ENCODE peak calls at places on chromosomes 11 and 22, in five cellular contexts. J is A549, R is SK-N-SH, D is K562, S is HepG2. L is an unnamed sample.

GRCh38 chr11:72744474-72744873 is 7.7 kb downstream of the ARAP1 start:
- DNase-seq in R (no peak), J (no peak), S (no peak), D (peak), L (no peak)

GRCh38 chr22:46246178-46246577 is 3.9 kb downstream of the CDPF1 start:
- DNase-seq in R (no peak), S (no peak), J (no peak), D (no peak), L (no peak)

GRCh38 chr11:4645974-4646373 is 2.2 kb downstream of the OR51E1 start:
- DNase-seq in J (no peak), D (no peak), S (no peak), R (no peak), L (no peak)

GRCh38 chr11:67032830-67033555 is 10.1 kb downstream of the SYT12 start:
- DNase-seq in D (no peak), R (no peak), J (peak), S (no peak), L (no peak)

GRCh38 chr11:18322818-18323570 is 627 bp downstream of the GTF2H1 start:
- DNase-seq in R (no peak), S (no peak), D (no peak), J (peak), L (no peak)

GRCh38 chr11:123494195-123495050 is 64.4 kb downstream of the GRAMD1B start:
- DNase-seq in R (no peak), J (no peak), D (no peak), S (no peak), L (no peak)

GRCh38 chr11:2777396-2777795 is 77.6 kb upstream of the KCNQ1OT1 start:
- DNase-seq in R (no peak), S (no peak), J (no peak), D (no peak), L (no peak)

GRCh38 chr11:2096001-2096918 is 42.9 kb downstream of the IGF2 start:
- DNase-seq in D (no peak), R (no peak), S (no peak), J (no peak), L (no peak)

GRCh38 chr11:60492488-60493009 is at the start of gene MS4A12:
- DNase-seq in R (no peak), D (no peak), J (no peak), S (no peak), L (no peak)

GRCh38 chr11:111823629-111824028 is 47.8 kb downstream of the ALG9 start:
- DNase-seq in R (no peak), D (no peak), S (peak), J (no peak), L (no peak)

GRCh38 chr11:69215784-69216415 is 60.2 kb downstream of the SMIM38 start:
- DNase-seq in D (no peak), R (no peak), J (peak), S (no peak), L (no peak)

GRCh38 chr11:82012276-82012675 is 721.4 kb downstream of the FAM181B start:
- DNase-seq in D (no peak), R (no peak), S (no peak), J (no peak), L (no peak)

GRCh38 chr22:32661296-32661695 is 140.2 kb upstream of the TIMP3 start:
- DNase-seq in R (no peak), S (no peak), J (no peak), D (no peak), L (no peak)

GRCh38 chr22:33539902-33540751 is 380.1 kb downstream of the LARGE1 start:
- DNase-seq in S (peak), D (no peak), J (peak), R (no peak), L (no peak)

GRCh38 chr11:1507381-1508140 is 21.0 kb upstream of the MOB2 start:
- DNase-seq in S (no peak), D (no peak), J (no peak), R (no peak), L (no peak)

GRCh38 chr11:10117709-10118341 is 176.2 kb downstream of the SBF2 start:
- DNase-seq in S (peak), J (no peak), R (no peak), D (no peak), L (no peak)

GRCh38 chr11:124915541-124916369 is 3.3 kb upstream of the HEPN1 start:
- DNase-seq in R (no peak), S (no peak), D (no peak), J (no peak), L (no peak)

GRCh38 chr22:22396741-22397291 is 111.7 kb downstream of the ZNF280B start:
- DNase-seq in R (no peak), D (peak), S (no peak), J (no peak), L (no peak)

GRCh38 chr22:22397875-22398524 is 110.5 kb downstream of the ZNF280B start:
- DNase-seq in J (no peak), S (no peak), R (no peak), D (no peak), L (no peak)

GRCh38 chr22:22395230-22395629 is 113.3 kb downstream of the ZNF280B start:
- DNase-seq in R (no peak), D (peak), S (no peak), J (no peak), L (no peak)

GRCh38 chr22:22398530-22399327 is 109.8 kb downstream of the ZNF280B start:
- DNase-seq in S (no peak), D (peak), J (no peak), R (no peak), L (no peak)

DNA sequence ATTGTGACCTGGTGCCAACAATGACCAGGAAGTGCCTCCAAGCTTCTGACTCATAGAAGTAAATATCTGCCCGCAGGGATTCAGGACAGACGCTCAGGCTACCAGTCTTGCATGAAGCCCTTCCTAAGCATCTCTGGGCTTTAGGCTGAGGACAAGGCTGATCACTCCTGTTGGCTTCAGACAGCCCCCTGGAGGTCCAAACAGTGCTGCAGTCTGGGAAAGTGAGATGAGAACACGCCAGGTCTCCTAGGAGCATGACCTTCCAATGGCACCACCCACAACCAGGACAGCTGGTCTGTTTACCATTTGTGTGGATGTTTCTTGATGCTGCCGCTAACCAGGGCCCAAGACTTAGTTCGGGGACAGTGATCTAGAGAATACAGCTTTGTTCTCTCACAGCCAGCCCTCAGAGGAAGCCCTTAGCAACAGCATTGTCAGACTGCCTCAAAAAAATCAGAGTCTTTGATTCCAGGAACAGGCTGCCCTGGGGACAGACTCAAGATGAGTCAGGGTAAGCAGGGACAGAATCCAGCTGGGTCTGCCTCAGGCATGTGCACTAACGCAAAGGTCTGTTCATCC is 111.2 kb downstream of the ZNF280B start:
- DNase-seq in D (peak), J (peak), R (no peak), S (peak), L (no peak)
- TF ChIP-seq SMC3 in D (peak), J (no peak), R (no peak), S (peak), L (no peak)

DNA sequence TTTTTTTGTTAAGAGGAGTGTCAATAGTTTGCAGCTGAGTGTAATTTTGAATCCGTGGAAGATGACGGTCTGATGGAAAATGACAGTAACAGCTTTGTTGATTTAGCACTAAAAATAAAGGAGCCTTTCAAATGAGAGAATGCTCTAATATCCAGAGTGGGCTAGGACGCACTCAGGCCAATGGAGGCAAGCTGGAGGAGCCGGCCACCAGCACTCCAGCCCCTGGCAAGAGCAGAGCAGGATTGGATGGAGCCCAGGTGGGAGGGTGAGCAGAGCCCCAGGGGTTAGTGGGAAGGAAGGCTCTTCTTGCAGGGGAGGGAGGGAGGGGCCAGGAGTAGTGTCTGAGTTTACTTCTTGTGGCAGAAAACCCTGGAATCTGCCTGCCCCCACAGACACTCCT is 488.5 kb downstream of the INSC start:
- DNase-seq in R (no peak), J (no peak), D (peak), S (no peak), L (no peak)
- TF ChIP-seq REST in R (no peak), J (no peak), D (no peak), S (no peak), L (no peak)

GRCh38 chr11:8832571-8833260 is 78.3 kb upstream of the AKIP1 start:
- DNase-seq in R (peak), J (no peak), D (no peak), S (no peak), L (peak)
- TF ChIP-seq SMC3 in R (no peak), J (no peak), D (no peak), S (no peak), L (no peak)

DNA sequence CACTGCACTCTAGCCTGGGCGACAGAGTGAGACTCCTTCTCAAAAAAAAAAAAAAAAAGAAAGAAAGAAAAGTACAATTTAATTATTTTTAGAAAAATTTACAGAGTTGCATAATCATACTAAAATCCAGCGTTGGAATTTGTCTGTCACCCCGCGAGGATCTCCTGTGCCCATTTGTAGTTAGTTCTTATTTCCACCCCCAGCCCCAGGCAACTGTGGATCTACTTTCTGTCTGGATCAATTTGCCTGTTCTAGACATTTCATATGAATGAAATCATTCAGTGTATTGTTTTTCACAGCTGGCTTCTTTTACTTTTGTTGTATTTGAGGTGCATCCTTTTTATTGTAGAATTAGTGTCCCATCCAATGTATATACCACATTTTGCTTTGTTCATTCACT is 102.6 kb upstream of the RASSF10 start:
- DNase-seq in D (no peak), J (no peak), R (no peak), S (no peak), L (no peak)
- TF ChIP-seq REST in D (no peak), J (no peak), R (no peak), S (no peak), L (no peak)

DNA sequence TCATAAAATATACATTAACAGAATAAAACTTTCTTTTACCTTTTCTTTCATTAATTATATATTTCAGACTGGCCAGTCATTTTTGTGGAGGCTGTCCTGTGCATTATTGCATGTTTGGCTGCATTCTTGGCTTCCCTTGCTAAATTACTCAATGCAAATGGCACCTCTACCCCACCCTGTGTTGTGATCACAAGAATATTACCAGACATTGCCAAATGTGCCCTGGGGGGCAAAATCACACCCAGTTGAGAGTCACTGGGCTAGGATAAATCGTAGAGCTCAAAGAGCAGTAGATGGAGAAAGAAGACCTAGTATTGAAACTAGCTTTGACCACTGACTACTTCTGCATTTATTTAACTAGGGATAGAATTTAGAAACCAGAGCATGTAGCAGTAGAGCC is 1257.8 kb upstream of the TENM4 start:
- DNase-seq in D (no peak), J (no peak), R (no peak), S (no peak), L (no peak)
- TF ChIP-seq SMC3 in D (no peak), J (no peak), R (no peak), S (no peak), L (no peak)

DNA sequence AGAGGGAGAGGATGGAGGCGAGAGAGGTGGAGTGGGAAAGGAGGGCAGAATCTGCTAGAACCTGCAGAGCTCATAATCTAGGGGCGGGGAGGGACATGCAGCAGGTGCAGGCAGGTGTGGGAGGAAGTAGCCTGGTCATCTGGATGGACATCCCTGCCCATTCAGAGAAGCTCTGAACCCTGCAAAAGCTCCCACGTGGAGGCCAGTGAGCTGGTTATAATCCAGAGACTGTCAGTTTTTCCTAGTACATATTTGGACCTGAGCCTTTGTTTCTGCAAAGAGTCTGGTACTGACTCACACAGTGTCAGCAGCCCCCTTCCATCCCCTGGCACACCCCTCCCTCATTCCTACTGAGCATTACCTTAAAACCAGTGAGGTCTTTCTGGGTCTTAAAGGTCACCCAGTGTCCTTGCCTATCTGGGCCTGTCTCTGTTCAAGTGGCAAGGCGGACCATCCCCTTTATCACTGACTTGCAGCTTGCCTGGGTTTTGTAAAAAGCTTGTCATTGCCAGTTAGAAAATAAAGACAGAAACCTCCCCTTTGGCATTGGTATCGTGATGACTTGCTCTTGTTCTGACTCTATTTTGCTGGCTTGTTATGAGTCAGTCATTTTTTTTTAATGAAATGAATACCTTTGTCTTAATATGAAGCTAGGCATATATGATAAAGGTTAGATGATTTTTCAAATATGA is 26.1 kb downstream of the PTPRJ start:
- DNase-seq in J (no peak), S (no peak), R (no peak), D (peak), L (peak)
- TF ChIP-seq REST in J (no peak), S (no peak), R (no peak), D (no peak), L (no peak)

DNA sequence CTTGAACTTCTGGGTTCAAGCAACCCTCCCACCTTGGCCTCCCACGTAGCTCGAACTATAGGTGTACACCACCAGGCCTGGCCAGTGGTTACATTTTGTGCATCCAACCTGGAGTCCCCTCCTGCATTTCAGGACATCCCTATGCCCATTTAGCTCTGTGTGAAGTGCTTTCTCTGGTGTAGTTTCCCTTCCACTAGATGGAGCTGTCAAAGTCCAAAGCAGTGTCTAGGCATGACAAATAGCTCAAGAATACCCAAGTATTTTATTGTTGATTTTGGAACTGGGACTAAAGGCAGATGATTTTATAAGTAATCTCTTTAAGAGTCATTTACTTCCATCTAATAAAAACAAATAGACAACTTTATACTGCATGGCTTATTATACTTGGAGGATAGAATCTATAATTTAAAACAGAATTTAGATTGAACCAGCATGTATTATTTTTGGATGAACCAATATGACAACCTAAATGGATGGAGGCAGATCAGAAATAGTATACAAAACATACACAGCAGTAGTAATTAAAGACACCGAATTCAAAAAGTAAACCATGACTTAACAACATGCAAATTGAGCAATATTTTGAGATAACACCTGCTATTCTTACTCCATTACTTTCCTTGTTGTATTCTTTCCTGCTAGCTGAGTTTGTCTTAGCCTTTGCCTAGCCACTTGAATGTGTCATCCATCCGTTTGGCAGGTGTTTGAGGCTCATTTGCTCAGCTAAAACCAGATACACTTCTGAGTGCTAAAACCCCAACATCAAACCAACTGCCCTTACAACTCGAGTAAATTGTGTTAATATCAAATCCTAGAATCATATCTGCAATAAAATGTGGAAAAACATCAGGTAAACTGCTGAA is 37.7 kb downstream of the EIF4ENIF1 start:
- DNase-seq in S (peak), J (peak), D (peak), R (peak), L (peak)
- TF ChIP-seq SMC3 in S (peak), J (no peak), D (no peak), R (peak), L (peak)

GRCh38 chr11:122343247-122343646 is 227.2 kb upstream of the BLID start:
- DNase-seq in R (no peak), S (no peak), D (no peak), J (no peak), L (no peak)
- TF ChIP-seq REST in R (no peak), S (no peak), D (no peak), J (no peak), L (no peak)

DNA sequence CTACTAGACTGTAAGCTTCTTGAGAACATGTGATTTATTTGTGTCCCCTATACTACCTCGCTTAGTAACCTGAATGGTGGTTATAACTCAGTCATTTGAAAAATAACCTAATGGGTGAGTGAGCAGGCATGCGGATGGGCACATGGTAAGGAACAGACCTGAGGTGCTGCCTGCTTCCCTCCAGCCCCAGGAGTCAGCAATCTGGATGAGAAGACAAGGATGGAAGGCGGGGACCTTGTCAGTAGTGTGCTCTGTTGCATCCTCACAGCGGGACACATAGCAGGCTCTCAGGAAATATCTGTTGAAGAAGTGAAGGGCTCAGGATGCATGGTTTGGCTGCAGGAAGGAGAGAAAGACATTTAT is 108.6 kb downstream of the ZBTB16 start:
- DNase-seq in J (no peak), D (no peak), S (no peak), R (no peak), L (no peak)
- TF ChIP-seq SMC3 in J (no peak), D (no peak), S (no peak), R (no peak), L (no peak)

L was measured in GM12878.